ENCODE peak calls at places on chromosomes 3 and 15, in seven cellular contexts. L is H9, A is H1, W is IMR-90, Q is neuronal stem cell, J is mesenchymal stem cell, Z is trophoblast cell. K is an unnamed sample.
A peak's percentile ranks its signal among the peaks of the same experiment; 100 is the strongest.

GRCh38 chr15:21267686-21268395 is 172.5 kb downstream of the POTEB3 start:
- DNase-seq in Z (peak; percentile 85), Q (no peak), W (no peak), J (no peak), L (no peak), A (no peak), K (no peak)

GRCh38 chr15:32718082-32718821 is 448 bp downstream of the GREM1 start:
- DNase-seq in A (no peak), J (peak; percentile 51), Z (no peak), W (no peak), Q (peak; percentile 30), L (peak; percentile 49), K (peak; percentile 52)

GRCh38 chr15:98690272-98690671 is 41.9 kb downstream of the IGF1R start:
- DNase-seq in A (no peak), Q (no peak), J (peak; percentile 28), L (no peak), Z (no peak), W (peak; percentile 47), K (no peak)

GRCh38 chr3:69607466-69608035 is 131.7 kb upstream of the MITF start:
- DNase-seq in A (no peak), Q (no peak), Z (no peak), W (no peak), J (no peak), L (no peak), K (no peak)

GRCh38 chr3:106609666-106610301 is 741.0 kb upstream of the CBLB start:
- DNase-seq in W (peak; percentile 93), Z (peak; percentile 94), Q (peak; percentile 80), L (peak; percentile 69), J (peak; percentile 80), A (peak; percentile 57), K (peak; percentile 84)

GRCh38 chr3:16113704-16114103 is 60.8 kb upstream of the GALNT15 start:
- DNase-seq in A (no peak), Q (no peak), J (peak; percentile 43), W (peak; percentile 91), L (no peak), Z (no peak), K (no peak)

GRCh38 chr15:54559405-54560064 is 581.3 kb downstream of the UNC13C start:
- DNase-seq in L (no peak), J (no peak), Z (no peak), W (no peak), Q (no peak), A (no peak), K (no peak)

GRCh38 chr15:23416349-23417276 is 30.4 kb downstream of the GOLGA6L2 start:
- DNase-seq in A (no peak), J (no peak), L (peak; percentile 67), W (no peak), Z (no peak), Q (no peak), K (no peak)

GRCh38 chr15:53160092-53160704 is 370.1 kb upstream of the ONECUT1 start:
- DNase-seq in A (no peak), L (no peak), Z (no peak), J (no peak), W (no peak), Q (no peak), K (no peak)

GRCh38 chr3:37941608-37942540 is 48.7 kb upstream of the VILL start:
- DNase-seq in L (no peak), Q (no peak), J (no peak), W (no peak), A (no peak), Z (peak; percentile 39), K (no peak)

GRCh38 chr15:72835289-72835890 is 51.8 kb upstream of the ADPGK start:
- DNase-seq in A (no peak), W (no peak), J (no peak), Q (peak; percentile 8), L (peak; percentile 67), Z (no peak), K (peak; percentile 78)

GRCh38 chr3:5226783-5227182 is 39.3 kb downstream of the EDEM1 start:
- DNase-seq in A (no peak), Q (no peak), Z (peak; percentile 75), J (peak; percentile 41), W (peak; percentile 47), L (no peak), K (no peak)

DNA sequence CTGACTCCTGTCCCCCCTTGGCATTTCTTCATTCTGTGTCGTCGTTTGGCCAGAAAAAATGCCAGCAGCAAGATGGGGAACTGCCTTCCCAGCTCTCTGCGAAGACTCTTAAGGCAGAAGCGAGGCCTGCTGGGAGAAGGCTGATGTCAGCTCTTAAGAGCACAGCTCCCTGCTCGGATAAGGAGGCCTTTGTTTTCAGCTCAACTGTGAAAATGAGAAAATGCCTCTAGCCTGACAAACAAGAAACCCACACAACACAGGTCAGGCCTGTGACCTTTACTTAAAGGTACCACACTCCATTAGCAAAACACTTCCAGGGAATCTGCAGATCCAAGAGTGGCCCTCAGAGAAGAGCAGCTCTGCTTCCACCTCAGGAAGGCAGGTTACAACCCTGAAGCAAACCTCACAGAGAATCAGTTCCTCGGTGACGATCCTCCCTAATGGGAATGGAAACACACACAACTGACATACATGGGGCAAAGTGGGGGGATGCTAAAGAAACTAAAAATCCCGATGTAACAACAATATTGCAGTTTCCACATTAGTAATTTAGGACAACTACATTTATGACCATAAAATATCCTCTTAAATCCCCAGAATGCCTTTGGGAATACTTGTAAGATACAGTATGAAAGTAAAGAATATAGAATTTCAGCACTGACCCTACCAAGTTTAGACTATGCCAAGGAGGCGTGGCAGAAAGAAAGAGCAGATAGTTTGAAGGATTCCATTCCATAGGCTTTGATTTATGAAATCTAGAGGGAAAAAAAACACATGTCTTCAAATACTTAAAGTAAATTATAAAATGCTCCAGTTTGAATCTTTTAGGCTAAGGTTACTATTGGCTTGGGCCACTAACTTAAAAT is 52.1 kb downstream of the VGLL4 start:
- DNase-seq in J (peak; percentile 85), W (peak; percentile 87), Q (peak; percentile 90), Z (no peak), L (peak; percentile 54), A (peak; percentile 53), K (peak; percentile 98)
- H3K4me2 ChIP-seq in J (peak overlapping the region; percentile 13), W (peak overlapping the region; percentile 66), Q (peak overlapping the region; percentile 36), Z (peak overlapping the region; percentile 55), L (no peak overlapping the region), A (peak overlapping the region; percentile 66), K (peak overlapping the region; percentile 16)

DNA sequence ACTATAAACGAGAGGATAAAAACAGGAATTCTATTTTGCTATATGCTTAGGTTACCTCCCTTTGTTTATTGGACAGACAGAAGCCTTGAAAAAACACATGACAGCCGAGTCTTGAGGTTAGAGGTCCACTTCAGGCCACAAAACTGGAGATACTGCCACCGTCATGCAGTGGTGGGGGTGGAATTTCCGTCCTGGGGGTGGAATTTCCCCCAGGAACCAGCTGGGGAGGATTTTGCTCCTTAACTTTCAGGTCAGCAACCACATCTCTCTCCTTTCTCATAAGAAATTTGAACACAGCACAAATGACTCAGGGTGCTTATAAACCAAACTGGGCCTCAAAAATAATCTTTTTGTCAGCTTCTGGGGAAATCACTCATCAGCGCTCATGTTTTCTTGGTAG is 545.8 kb upstream of the ADAMTS9 start:
- DNase-seq in Q (no peak), L (no peak), Z (no peak), J (peak; percentile 55), W (no peak), A (no peak), K (no peak)
- H4K8ac ChIP-seq in Q (no peak overlapping the region), L (no peak overlapping the region), Z (no peak overlapping the region), J (no peak overlapping the region), W (no peak overlapping the region), A (no peak overlapping the region), K (no peak overlapping the region)

GRCh38 chr3:11721114-11721440 is 77.4 kb upstream of the VGLL4 start:
- DNase-seq in A (no peak), Z (peak; percentile 92), L (no peak), W (no peak), J (no peak), Q (peak; percentile 9), K (no peak)
- H3K18ac ChIP-seq in A (no peak overlapping the region), Z (no peak overlapping the region), L (no peak overlapping the region), W (no peak overlapping the region), J (no peak overlapping the region), Q (no peak overlapping the region), K (no peak overlapping the region)

GRCh38 chr3:113329757-113330156 is 111.5 kb downstream of the CFAP44 start:
- DNase-seq in W (peak; percentile 13), L (no peak), J (no peak), Q (no peak), Z (no peak), A (no peak), K (no peak)
- H3K4me2 ChIP-seq in W (no peak overlapping the region), L (no peak overlapping the region), J (no peak overlapping the region), Q (no peak overlapping the region), Z (no peak overlapping the region), A (no peak overlapping the region), K (no peak overlapping the region)

GRCh38 chr3:155112661-155113389 is 32.7 kb downstream of the MME start:
- DNase-seq in Q (no peak), J (no peak), L (no peak), W (no peak), A (no peak), Z (no peak), K (no peak)
- H4K8ac ChIP-seq in Q (no peak overlapping the region), J (no peak overlapping the region), L (no peak overlapping the region), W (no peak overlapping the region), A (no peak overlapping the region), Z (no peak overlapping the region), K (no peak overlapping the region)

DNA sequence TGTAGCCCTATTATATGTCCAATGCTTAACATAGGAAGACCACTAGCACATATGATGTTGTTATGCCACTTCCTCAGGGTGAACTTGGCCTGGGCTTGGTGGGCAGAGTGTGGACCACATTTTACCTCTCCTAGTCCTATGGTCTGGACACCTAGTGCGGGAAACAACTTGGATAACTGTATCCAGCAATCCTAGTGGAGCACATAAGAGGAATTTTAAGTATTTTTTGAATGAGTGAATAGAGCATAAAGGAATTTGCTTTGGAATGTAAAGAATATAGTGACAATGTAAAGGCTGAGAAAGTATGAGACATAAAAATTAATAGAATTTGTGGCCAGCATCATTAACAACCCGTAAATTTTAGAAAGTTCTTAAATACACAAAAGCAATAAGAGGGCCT is 528.9 kb downstream of the IGSF11 start:
- DNase-seq in J (no peak), Q (no peak), W (no peak), A (no peak), L (no peak), Z (peak; percentile 49), K (no peak)
- H3K18ac ChIP-seq in J (no peak overlapping the region), Q (no peak overlapping the region), W (no peak overlapping the region), A (no peak overlapping the region), L (no peak overlapping the region), Z (no peak overlapping the region), K (no peak overlapping the region)

GRCh38 chr15:74322558-74323180 is 44.8 kb downstream of the CYP11A1 start:
- DNase-seq in W (peak; percentile 58), Q (no peak), A (no peak), J (peak; percentile 65), L (peak; percentile 83), Z (peak; percentile 72), K (peak; percentile 77)

GRCh38 chr15:74319596-74320357 is 47.7 kb downstream of the CYP11A1 start:
- DNase-seq in J (no peak), Q (peak; percentile 80), L (peak; percentile 88), Z (peak; percentile 33), W (no peak), A (no peak), K (peak; percentile 91)

GRCh38 chr15:74319138-74319460 is 48.3 kb downstream of the CYP11A1 start:
- DNase-seq in A (no peak), Q (no peak), Z (no peak), J (no peak), L (no peak), W (no peak), K (no peak)

GRCh38 chr15:74318376-74319137 is 48.9 kb downstream of the CYP11A1 start:
- DNase-seq in J (peak; percentile 50), A (no peak), Q (no peak), Z (no peak), W (no peak), L (no peak), K (peak; percentile 50)

GRCh38 chr15:74320358-74321247 is 46.8 kb downstream of the CYP11A1 start:
- DNase-seq in Q (no peak), W (peak; percentile 23), J (peak; percentile 55), L (peak; percentile 64), Z (peak; percentile 77), A (no peak), K (peak; percentile 67)
- H3K4me2 ChIP-seq in Q (no peak overlapping the region), W (no peak overlapping the region), J (no peak overlapping the region), L (no peak overlapping the region), Z (no peak overlapping the region), A (no peak overlapping the region), K (no peak overlapping the region)